ENCODE peak calls at places on chromosome 1, in five cellular contexts. One of them, this sample, is unnamed.

GRCh38 chr1:165871311-165872067 is 44.1 kb downstream of the UCK2 start:
- DNase-seq in activated naive CD4-positive, alpha-beta T cell treated with anti-CD3 and anti-CD28 coated beads, Interleukin-2, amount 50 U/mL, for 16 hours: no peak
- DNase-seq in GM06990: peak
- DNase-seq in posterior cingulate gyrus: peak
- DNase-seq in SK-N-MC: no peak
- DNase-seq in this sample: peak

GRCh38 chr1:201766117-201766863 is 62.7 kb upstream of the IPO9 start:
- DNase-seq in activated naive CD4-positive, alpha-beta T cell treated with anti-CD3 and anti-CD28 coated beads, Interleukin-2, amount 50 U/mL, for 16 hours: no peak
- DNase-seq in GM06990: no peak
- DNase-seq in posterior cingulate gyrus: no peak
- DNase-seq in SK-N-MC: no peak
- DNase-seq in this sample: peak

GRCh38 chr1:185360714-185361113 is 43.7 kb upstream of the IVNS1ABP start:
- DNase-seq in activated naive CD4-positive, alpha-beta T cell treated with anti-CD3 and anti-CD28 coated beads, Interleukin-2, amount 50 U/mL, for 16 hours: no peak
- DNase-seq in GM06990: no peak
- DNase-seq in posterior cingulate gyrus: no peak
- DNase-seq in SK-N-MC: no peak
- DNase-seq in this sample: no peak

GRCh38 chr1:8276932-8277331 is 41.0 kb upstream of the SLC45A1 start:
- DNase-seq in activated naive CD4-positive, alpha-beta T cell treated with anti-CD3 and anti-CD28 coated beads, Interleukin-2, amount 50 U/mL, for 16 hours: no peak
- DNase-seq in GM06990: no peak
- DNase-seq in posterior cingulate gyrus: no peak
- DNase-seq in SK-N-MC: no peak
- DNase-seq in this sample: no peak

GRCh38 chr1:117060441-117061317 is 553 bp downstream of the TTF2 start:
- DNase-seq in activated naive CD4-positive, alpha-beta T cell treated with anti-CD3 and anti-CD28 coated beads, Interleukin-2, amount 50 U/mL, for 16 hours: no peak
- DNase-seq in GM06990: no peak
- DNase-seq in posterior cingulate gyrus: peak
- DNase-seq in SK-N-MC: no peak
- DNase-seq in this sample: peak

GRCh38 chr1:227918736-227919135 is 29.0 kb downstream of the WNT9A start:
- DNase-seq in activated naive CD4-positive, alpha-beta T cell treated with anti-CD3 and anti-CD28 coated beads, Interleukin-2, amount 50 U/mL, for 16 hours: no peak
- DNase-seq in GM06990: no peak
- DNase-seq in posterior cingulate gyrus: peak
- DNase-seq in SK-N-MC: no peak
- DNase-seq in this sample: no peak

GRCh38 chr1:3011631-3012510 is 9.4 kb upstream of the ACTRT2 start:
- DNase-seq in activated naive CD4-positive, alpha-beta T cell treated with anti-CD3 and anti-CD28 coated beads, Interleukin-2, amount 50 U/mL, for 16 hours: no peak
- DNase-seq in GM06990: no peak
- DNase-seq in posterior cingulate gyrus: peak
- DNase-seq in SK-N-MC: no peak
- DNase-seq in this sample: no peak

GRCh38 chr1:41517039-41517438 is 32.6 kb upstream of the EDN2 start:
- DNase-seq in activated naive CD4-positive, alpha-beta T cell treated with anti-CD3 and anti-CD28 coated beads, Interleukin-2, amount 50 U/mL, for 16 hours: no peak
- DNase-seq in GM06990: no peak
- DNase-seq in posterior cingulate gyrus: no peak
- DNase-seq in SK-N-MC: no peak
- DNase-seq in this sample: no peak

GRCh38 chr1:37851782-37852210 is 7.6 kb downstream of the MTF1 start:
- DNase-seq in activated naive CD4-positive, alpha-beta T cell treated with anti-CD3 and anti-CD28 coated beads, Interleukin-2, amount 50 U/mL, for 16 hours: no peak
- DNase-seq in GM06990: no peak
- DNase-seq in posterior cingulate gyrus: no peak
- DNase-seq in SK-N-MC: no peak
- DNase-seq in this sample: no peak

This sample was measured in RPMI7951.